ENCODE peak calls at places on chromosome 19, in four cellular contexts. I is SK-N-SH, Q is K562, D is HepG2. M is an unnamed sample.

GRCh38 chr19:611506-611869 is 21.8 kb downstream of the HCN2 start:
- DNase-seq in D (no peak), Q (no peak), I (no peak), M (no peak)

GRCh38 chr19:49473868-49474544 is at the start of gene FLT3LG:
- DNase-seq in D (peak), Q (peak), I (peak), M (no peak)

GRCh38 chr19:7512400-7512851 is 3.5 kb upstream of the ZNF358 start:
- DNase-seq in I (no peak), Q (peak), D (no peak), M (no peak)

GRCh38 chr19:342801-343421 is 1.7 kb downstream of the MIER2 start:
- DNase-seq in Q (no peak), D (no peak), I (no peak), M (peak)

GRCh38 chr19:19081642-19082151 is 17.9 kb downstream of the SLC25A42 start:
- DNase-seq in D (no peak), I (no peak), Q (no peak), M (no peak)

GRCh38 chr19:49019242-49019932 is 2.5 kb upstream of the LHB start:
- DNase-seq in I (peak), Q (peak), D (peak), M (peak)

GRCh38 chr19:45508681-45508930 is 1.3 kb downstream of the VASP start:
- DNase-seq in I (peak), D (no peak), Q (no peak), M (no peak)

GRCh38 chr19:4456566-4456842 is 1.1 kb downstream of the UBXN6 start:
- DNase-seq in D (no peak), Q (peak), I (peak), M (no peak)

GRCh38 chr19:1513492-1514294 is 874 bp upstream of the ADAMTSL5 start:
- DNase-seq in D (no peak), I (peak), Q (peak), M (peak)

GRCh38 chr19:43776285-43776684 is 4.5 kb downstream of the KCNN4 start:
- DNase-seq in D (no peak), Q (peak), I (no peak), M (no peak)

GRCh38 chr19:49556412-49557398 is 23.7 kb downstream of the NOSIP start:
- DNase-seq in Q (no peak), D (no peak), I (no peak), M (no peak)

GRCh38 chr19:6963937-6964336 is 57.3 kb downstream of the MBD3L2B start:
- DNase-seq in I (no peak), D (no peak), Q (peak), M (peak)

GRCh38 chr19:16389848-16390247 is 65.2 kb downstream of the KLF2 start:
- DNase-seq in D (no peak), Q (no peak), I (no peak), M (no peak)

GRCh38 chr19:48520134-48520533 is 8.5 kb upstream of the LMTK3 start:
- DNase-seq in I (no peak), Q (no peak), D (no peak), M (no peak)

GRCh38 chr19:3350014-3350663 is 16.2 kb upstream of the NFIC start:
- DNase-seq in D (peak), Q (no peak), I (no peak), M (no peak)

GRCh38 chr19:56405062-56405461 is 930 bp downstream of the ZNF583 start:
- DNase-seq in D (no peak), I (no peak), Q (no peak), M (no peak)

GRCh38 chr19:41218249-41218614 is 791 bp upstream of the AXL start:
- DNase-seq in D (no peak), I (no peak), Q (no peak), M (no peak)
- TF ChIP-seq ELF1 in D (no peak), I (no peak), Q (no peak), M (no peak)

GRCh38 chr19:13031917-13032623 is 36.8 kb downstream of the NFIX start:
- DNase-seq in I (no peak), D (peak), Q (no peak), M (no peak)

GRCh38 chr19:13034636-13035035 is 39.4 kb downstream of the NFIX start:
- DNase-seq in Q (no peak), I (no peak), D (no peak), M (no peak)

GRCh38 chr19:13033819-13034611 is 38.7 kb downstream of the NFIX start:
- DNase-seq in I (peak), Q (peak), D (peak), M (peak)

GRCh38 chr19:13032837-13033236 is 37.6 kb downstream of the NFIX start:
- DNase-seq in Q (no peak), D (no peak), I (no peak), M (no peak)

GRCh38 chr19:13033244-13033643 is 38.0 kb downstream of the NFIX start:
- DNase-seq in D (no peak), Q (no peak), I (no peak), M (no peak)
- TF ChIP-seq ELF1 in D (no peak), Q (no peak), I (no peak), M (no peak)

GRCh38 chr19:15337202-15337601 is 4.9 kb upstream of the BRD4 start:
- DNase-seq in D (no peak), Q (no peak), I (no peak), M (no peak)
- TF ChIP-seq ELF1 in D (no peak), Q (no peak), I (no peak), M (no peak)

DNA sequence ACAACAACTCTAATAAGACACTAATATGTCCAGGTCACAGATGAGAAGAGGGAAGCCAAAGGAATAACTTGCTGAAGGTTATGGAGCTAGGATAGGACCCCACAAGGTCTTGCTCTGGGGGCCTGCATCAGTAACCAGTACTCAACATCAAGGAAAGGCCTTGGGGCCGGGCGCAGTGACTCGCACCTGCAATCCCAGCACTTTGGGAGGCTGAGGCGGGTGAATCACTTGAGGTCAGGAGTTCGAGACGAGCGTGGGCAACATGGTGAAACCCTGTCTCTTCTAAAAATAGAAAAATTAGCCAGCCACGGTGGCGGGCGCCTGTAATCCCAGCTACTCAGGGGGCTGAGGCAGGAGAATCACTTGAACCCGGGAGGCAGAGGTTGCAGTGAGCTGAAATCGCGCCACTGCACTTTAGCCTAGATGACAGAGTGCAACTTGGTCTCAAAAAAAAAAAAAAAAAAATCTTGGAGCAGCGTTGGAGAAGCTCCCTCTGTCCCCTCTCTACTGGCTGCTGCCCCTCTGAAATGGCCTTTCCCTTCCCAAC is 1.8 kb downstream of the LONP1 start:
- DNase-seq in Q (peak), I (no peak), D (no peak), M (no peak)
- TF ChIP-seq ELF1 in Q (no peak), I (no peak), D (no peak), M (no peak)

M was measured in HCT116.